ENCODE peak calls at places on chromosomes 13 and 19, in five cellular contexts. V is ovary, U is A549, E is tibial nerve, H is suprapubic skin. Q is an unnamed sample.

GRCh38 chr13:20848944-20849343 is 53.6 kb downstream of the XPO4 start:
- DNase-seq in E (no peak), V (no peak), H (no peak), U (no peak), Q (no peak)

GRCh38 chr19:18529782-18530181 is 7.9 kb upstream of the ELL start:
- DNase-seq in H (no peak), V (no peak), E (no peak), U (no peak), Q (no peak)

GRCh38 chr13:49366841-49367240 is 77.0 kb downstream of the CAB39L start:
- DNase-seq in H (no peak), E (no peak), V (no peak), U (no peak), Q (no peak)

GRCh38 chr13:26074706-26075105 is 22.9 kb upstream of the SHISA2 start:
- DNase-seq in H (no peak), V (no peak), U (peak; percentile 12), E (no peak), Q (no peak)

GRCh38 chr19:48752511-48753365 is at the start of gene FUT1:
- DNase-seq in U (no peak), E (no peak), V (no peak), H (no peak), Q (peak; percentile 76)

GRCh38 chr13:109389892-109390345 is 396.5 kb downstream of the IRS2 start:
- DNase-seq in U (no peak), E (no peak), V (no peak), H (no peak), Q (no peak)

GRCh38 chr19:35904312-35905068 is 2.2 kb downstream of the HCST start:
- DNase-seq in H (no peak), E (no peak), V (no peak), U (no peak), Q (no peak)

GRCh38 chr19:1070576-1070930 is 3.6 kb downstream of the ARHGAP45 start:
- DNase-seq in H (no peak), V (no peak), E (no peak), U (no peak), Q (no peak)

GRCh38 chr13:60448907-60449510 is 52.0 kb downstream of the TDRD3 start:
- DNase-seq in V (no peak), U (peak; percentile 42), E (no peak), H (no peak), Q (no peak)

GRCh38 chr19:39847525-39847924 is 1.3 kb upstream of the FBL start:
- DNase-seq in H (no peak), E (no peak), V (no peak), U (no peak), Q (no peak)

GRCh38 chr19:39845621-39846175 is 481 bp downstream of the FBL start:
- DNase-seq in V (no peak), U (no peak), E (no peak), H (no peak), Q (no peak)

GRCh38 chr19:39848392-39848791 is 2.2 kb upstream of the FBL start:
- DNase-seq in U (no peak), E (no peak), H (no peak), V (no peak), Q (no peak)

GRCh38 chr19:39846176-39846677 is at the start of gene FBL:
- DNase-seq in V (peak; percentile 95), E (peak; percentile 90), U (peak; percentile 96), H (peak; percentile 97), Q (peak; percentile 98)

DNA sequence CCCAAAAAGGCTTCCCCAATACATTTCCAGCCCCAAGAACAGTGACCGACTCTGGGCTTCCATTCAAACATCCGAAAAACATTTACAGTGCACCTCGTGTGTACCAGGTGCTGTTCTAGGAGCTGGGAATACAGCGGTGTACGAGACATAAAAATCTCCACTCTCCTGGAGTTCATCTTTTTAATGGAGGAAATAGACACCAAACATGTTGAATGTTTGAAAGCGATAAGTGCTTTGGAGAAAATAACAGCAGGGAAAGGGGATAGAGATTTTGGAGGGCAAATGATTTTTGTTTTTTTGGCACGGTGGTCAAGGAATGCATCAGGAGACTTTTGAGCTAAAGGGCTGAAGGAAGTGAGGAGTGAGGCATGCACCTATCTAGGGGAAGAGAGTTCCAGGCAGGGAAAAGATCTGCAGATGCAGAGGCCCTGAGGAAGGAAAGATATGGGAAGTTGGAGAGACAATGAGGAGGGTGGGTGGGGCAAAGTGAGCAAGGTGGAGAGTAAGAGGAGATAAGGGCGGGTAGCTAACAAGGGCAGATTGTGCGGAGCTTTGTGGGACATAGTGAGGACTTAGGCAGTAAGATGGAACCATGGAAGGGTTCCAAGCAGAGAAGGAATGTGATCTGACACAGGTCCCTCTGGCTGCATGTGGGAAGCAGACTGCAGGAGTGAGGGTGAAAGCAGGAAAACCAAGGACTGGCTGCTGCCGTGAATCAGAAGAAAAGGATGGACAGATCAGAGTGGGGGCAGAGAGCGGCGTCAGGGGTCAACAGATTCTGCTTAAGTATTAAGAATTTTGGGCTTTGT is 703 bp upstream of the FBL start:
- DNase-seq in U (no peak), H (no peak), V (no peak), E (no peak), Q (peak; percentile 21)
- TF ChIP-seq EP300 in U (no peak), H (no peak), V (no peak), E (no peak), Q (no peak)

GRCh38 chr13:77313923-77314322 is 13.0 kb downstream of the MYCBP2 start:
- DNase-seq in V (no peak), E (no peak), U (no peak), H (no peak), Q (no peak)
- H3K4me1 ChIP-seq in V (peaks cover 4% of the 10 kb centered on the region), E (peaks cover 23% of the 10 kb centered on the region), U (peaks cover 25% of the 10 kb centered on the region), H (peaks cover 35% of the 10 kb centered on the region), Q (peaks cover 3% of the 10 kb centered on the region)

DNA sequence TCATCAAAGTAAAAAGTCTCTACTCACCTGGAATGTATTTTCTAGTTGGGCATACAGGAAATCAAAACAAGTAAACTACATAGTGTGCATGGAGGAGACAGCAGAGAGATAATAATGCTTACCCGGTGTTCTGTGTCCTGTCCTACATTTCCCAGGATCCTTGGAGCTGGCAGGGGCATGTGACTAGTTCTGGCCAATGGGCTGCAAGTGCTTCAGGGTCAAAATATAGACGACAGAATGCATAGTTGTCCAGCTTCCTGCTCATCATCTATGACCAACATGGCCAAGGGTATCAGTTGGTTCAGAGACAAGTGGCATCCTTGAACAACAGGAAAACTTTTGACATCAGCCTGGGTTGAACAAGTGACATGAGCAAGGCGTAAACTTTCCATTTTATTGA is 8.5 kb downstream of the ZNF317 start:
- DNase-seq in H (no peak), U (no peak), E (no peak), V (no peak), Q (no peak)
- H3K9me3 ChIP-seq in H (peaks cover 41% of the 10 kb centered on the region), U (peaks cover 89% of the 10 kb centered on the region), E (peaks cover 40% of the 10 kb centered on the region), V (no peaks in the 10 kb centered on the region), Q (peaks cover 27% of the 10 kb centered on the region)

GRCh38 chr19:41325947-41326706 is 16.2 kb downstream of the CCDC97 start:
- DNase-seq in U (no peak), H (no peak), V (no peak), E (no peak), Q (peak; percentile 39)

GRCh38 chr19:41325640-41325946 is 15.6 kb downstream of the CCDC97 start:
- DNase-seq in H (no peak), E (no peak), U (no peak), V (no peak), Q (no peak)

GRCh38 chr19:41324231-41324702 is 14.3 kb downstream of the CCDC97 start:
- DNase-seq in V (no peak), H (no peak), E (no peak), U (peak; percentile 41), Q (no peak)

GRCh38 chr19:41323430-41324125 is 13.6 kb downstream of the CCDC97 start:
- DNase-seq in V (peak; percentile 90), H (no peak), U (peak; percentile 87), E (peak; percentile 65), Q (peak; percentile 51)

GRCh38 chr19:41324921-41325639 is 15.1 kb downstream of the CCDC97 start:
- DNase-seq in H (no peak), V (peak; percentile 62), U (peak; percentile 79), E (no peak), Q (peak; percentile 57)
- TF ChIP-seq EP300 in H (no peak), V (no peak), U (no peak), E (no peak), Q (no peak)

Q was measured in transverse colon.